ENCODE peak calls at places on chromosome 1, in five cellular contexts. One of them, this sample, is unnamed.

GRCh38 chr1:25579947-25580309 is 36.5 kb downstream of the LDLRAP1 start:
- DNase-seq in SK-N-SH: peak; percentile 58
- DNase-seq in H1: no peak
- DNase-seq in K562: no peak
- DNase-seq in HCT116: no peak
- DNase-seq in this sample: no peak

GRCh38 chr1:27522148-27522859 is 32.3 kb upstream of the WASF2 start:
- DNase-seq in SK-N-SH: no peak
- DNase-seq in H1: no peak
- DNase-seq in K562: no peak
- DNase-seq in HCT116: no peak
- DNase-seq in this sample: peak; percentile 67

GRCh38 chr1:208006258-208006920 is 95.5 kb upstream of the CD34 start:
- DNase-seq in SK-N-SH: no peak
- DNase-seq in H1: no peak
- DNase-seq in K562: no peak
- DNase-seq in HCT116: no peak
- DNase-seq in this sample: no peak

GRCh38 chr1:227897704-227898438 is 49.9 kb downstream of the WNT9A start:
- DNase-seq in SK-N-SH: no peak
- DNase-seq in H1: no peak
- DNase-seq in K562: no peak
- DNase-seq in HCT116: no peak
- DNase-seq in this sample: no peak

GRCh38 chr1:214446772-214447556 is 104.4 kb downstream of the PTPN14 start:
- DNase-seq in SK-N-SH: peak; percentile 42
- DNase-seq in H1: peak; percentile 82
- DNase-seq in K562: no peak
- DNase-seq in HCT116: peak; percentile 93
- DNase-seq in this sample: peak; percentile 85

GRCh38 chr1:55894521-55894920 is 679.4 kb upstream of the USP24 start:
- DNase-seq in SK-N-SH: no peak
- DNase-seq in H1: no peak
- DNase-seq in K562: no peak
- DNase-seq in HCT116: no peak
- DNase-seq in this sample: no peak

GRCh38 chr1:172678990-172679772 is 20.3 kb downstream of the FASLG start:
- DNase-seq in SK-N-SH: no peak
- DNase-seq in H1: no peak
- DNase-seq in K562: peak; percentile 39
- DNase-seq in HCT116: no peak
- DNase-seq in this sample: no peak

GRCh38 chr1:77010937-77011336 is 143.7 kb downstream of the ST6GALNAC5 start:
- DNase-seq in SK-N-SH: no peak
- DNase-seq in H1: no peak
- DNase-seq in K562: no peak
- DNase-seq in HCT116: no peak
- DNase-seq in this sample: no peak

GRCh38 chr1:207241164-207241934 is 80.1 kb upstream of the CD55 start:
- DNase-seq in SK-N-SH: no peak
- DNase-seq in H1: no peak
- DNase-seq in K562: no peak
- DNase-seq in HCT116: no peak
- DNase-seq in this sample: peak; percentile 89

GRCh38 chr1:211198111-211198510 is 61.1 kb upstream of the RCOR3 start:
- DNase-seq in SK-N-SH: no peak
- DNase-seq in H1: no peak
- DNase-seq in K562: no peak
- DNase-seq in HCT116: no peak
- DNase-seq in this sample: no peak

GRCh38 chr1:172397221-172397620 is 23.3 kb upstream of the C1orf105 start:
- DNase-seq in SK-N-SH: no peak
- DNase-seq in H1: no peak
- DNase-seq in K562: no peak
- DNase-seq in HCT116: no peak
- DNase-seq in this sample: no peak

GRCh38 chr1:67850611-67851075 is 17.4 kb upstream of the GNG12 start:
- DNase-seq in SK-N-SH: no peak
- DNase-seq in H1: no peak
- DNase-seq in K562: peak; percentile 66
- DNase-seq in HCT116: peak; percentile 69
- DNase-seq in this sample: no peak

GRCh38 chr1:60970081-60970509 is 112.3 kb upstream of the NFIA start:
- DNase-seq in SK-N-SH: peak; percentile 50
- DNase-seq in H1: no peak
- DNase-seq in K562: peak; percentile 52
- DNase-seq in HCT116: no peak
- DNase-seq in this sample: peak; percentile 24

GRCh38 chr1:4079815-4080214 is 179.7 kb upstream of the C1orf174 start:
- DNase-seq in SK-N-SH: no peak
- DNase-seq in H1: no peak
- DNase-seq in K562: no peak
- DNase-seq in HCT116: no peak
- DNase-seq in this sample: no peak

GRCh38 chr1:53346007-53346813 is 18.3 kb upstream of the LRP8 start:
- DNase-seq in SK-N-SH: peak; percentile 68
- DNase-seq in H1: no peak
- DNase-seq in K562: no peak
- DNase-seq in HCT116: no peak
- DNase-seq in this sample: no peak

GRCh38 chr1:228647523-228648444 is 87.5 kb upstream of the RHOU start:
- DNase-seq in SK-N-SH: peak; percentile 63
- DNase-seq in H1: peak; percentile 15
- DNase-seq in K562: peak; percentile 25
- DNase-seq in HCT116: peak; percentile 78
- DNase-seq in this sample: peak; percentile 72

GRCh38 chr1:58941471-58942289 is 157.8 kb upstream of the JUN start:
- DNase-seq in SK-N-SH: no peak
- DNase-seq in H1: no peak
- DNase-seq in K562: no peak
- DNase-seq in HCT116: no peak
- DNase-seq in this sample: peak; percentile 36

GRCh38 chr1:19232526-19232851 is 18.8 kb downstream of the EMC1 start:
- DNase-seq in SK-N-SH: no peak
- DNase-seq in H1: no peak
- DNase-seq in K562: no peak
- DNase-seq in HCT116: no peak
- DNase-seq in this sample: peak; percentile 25

GRCh38 chr1:77514871-77515776 is 167.3 kb downstream of the ZZZ3 start:
- DNase-seq in SK-N-SH: no peak
- DNase-seq in H1: peak; percentile 56
- DNase-seq in K562: peak; percentile 23
- DNase-seq in HCT116: peak; percentile 24
- DNase-seq in this sample: peak; percentile 31

GRCh38 chr1:58249371-58249728 is 297.2 kb downstream of the OMA1 start:
- DNase-seq in SK-N-SH: no peak
- DNase-seq in H1: no peak
- DNase-seq in K562: no peak
- DNase-seq in HCT116: no peak
- DNase-seq in this sample: no peak

GRCh38 chr1:97943354-97943753 is 22.5 kb upstream of the DPYD start:
- DNase-seq in SK-N-SH: peak; percentile 55
- DNase-seq in H1: no peak
- DNase-seq in K562: no peak
- DNase-seq in HCT116: no peak
- DNase-seq in this sample: no peak

GRCh38 chr1:244354810-244355278 is 96.9 kb downstream of the ADSS2 start:
- DNase-seq in SK-N-SH: no peak
- DNase-seq in H1: no peak
- DNase-seq in K562: peak; percentile 84
- DNase-seq in HCT116: no peak
- DNase-seq in this sample: no peak

GRCh38 chr1:154736840-154737239 is 128.9 kb upstream of the ADAR start:
- DNase-seq in SK-N-SH: no peak
- DNase-seq in H1: no peak
- DNase-seq in K562: peak; percentile 55
- DNase-seq in HCT116: no peak
- DNase-seq in this sample: no peak

GRCh38 chr1:107964397-107965111 is 426 bp downstream of the VAV3 start:
- DNase-seq in SK-N-SH: peak; percentile 7
- DNase-seq in H1: no peak
- DNase-seq in K562: no peak
- DNase-seq in HCT116: no peak
- DNase-seq in this sample: no peak

GRCh38 chr1:61655453-61655852 is 69.5 kb downstream of the TM2D1 start:
- DNase-seq in SK-N-SH: no peak
- DNase-seq in H1: no peak
- DNase-seq in K562: no peak
- DNase-seq in HCT116: no peak
- DNase-seq in this sample: no peak

GRCh38 chr1:16993521-16994038 is 13.2 kb upstream of the MFAP2 start:
- DNase-seq in SK-N-SH: no peak
- DNase-seq in H1: no peak
- DNase-seq in K562: no peak
- DNase-seq in HCT116: no peak
- DNase-seq in this sample: no peak

GRCh38 chr1:2639607-2640521 is 7.0 kb upstream of the MMEL1 start:
- DNase-seq in SK-N-SH: no peak
- DNase-seq in H1: no peak
- DNase-seq in K562: no peak
- DNase-seq in HCT116: no peak
- DNase-seq in this sample: no peak

GRCh38 chr1:211183924-211184323 is 50.0 kb upstream of the KCNH1 start:
- DNase-seq in SK-N-SH: no peak
- DNase-seq in H1: no peak
- DNase-seq in K562: no peak
- DNase-seq in HCT116: no peak
- DNase-seq in this sample: no peak

GRCh38 chr1:205435904-205436573 is 14.2 kb upstream of the LEMD1 start:
- DNase-seq in SK-N-SH: no peak
- DNase-seq in H1: no peak
- DNase-seq in K562: no peak
- DNase-seq in HCT116: no peak
- DNase-seq in this sample: no peak

GRCh38 chr1:220887202-220887867 is 8.1 kb downstream of the HLX start:
- DNase-seq in SK-N-SH: peak; percentile 73
- DNase-seq in H1: no peak
- DNase-seq in K562: no peak
- DNase-seq in HCT116: no peak
- DNase-seq in this sample: no peak

GRCh38 chr1:204528677-204529076 is 12.5 kb downstream of the MDM4 start:
- DNase-seq in SK-N-SH: no peak
- DNase-seq in H1: no peak
- DNase-seq in K562: no peak
- DNase-seq in HCT116: no peak
- DNase-seq in this sample: no peak

GRCh38 chr1:15154480-15155036 is 1.0 kb downstream of the TMEM51 start:
- DNase-seq in SK-N-SH: peak; percentile 69
- DNase-seq in H1: no peak
- DNase-seq in K562: no peak
- DNase-seq in HCT116: no peak
- DNase-seq in this sample: no peak

GRCh38 chr1:84254703-84255238 is 46.7 kb upstream of the SAMD13 start:
- DNase-seq in SK-N-SH: no peak
- DNase-seq in H1: no peak
- DNase-seq in K562: no peak
- DNase-seq in HCT116: no peak
- DNase-seq in this sample: no peak

GRCh38 chr1:6248798-6249731 is 5.1 kb downstream of the HES3 start:
- DNase-seq in SK-N-SH: no peak
- DNase-seq in H1: no peak
- DNase-seq in K562: peak; percentile 65
- DNase-seq in HCT116: peak; percentile 41
- DNase-seq in this sample: no peak
- TF ChIP-seq YY1 in SK-N-SH: no peak
- TF ChIP-seq YY1 in H1: no peak
- TF ChIP-seq YY1 in K562: no peak
- TF ChIP-seq YY1 in HCT116: no peak
- TF ChIP-seq YY1 in this sample: no peak

DNA sequence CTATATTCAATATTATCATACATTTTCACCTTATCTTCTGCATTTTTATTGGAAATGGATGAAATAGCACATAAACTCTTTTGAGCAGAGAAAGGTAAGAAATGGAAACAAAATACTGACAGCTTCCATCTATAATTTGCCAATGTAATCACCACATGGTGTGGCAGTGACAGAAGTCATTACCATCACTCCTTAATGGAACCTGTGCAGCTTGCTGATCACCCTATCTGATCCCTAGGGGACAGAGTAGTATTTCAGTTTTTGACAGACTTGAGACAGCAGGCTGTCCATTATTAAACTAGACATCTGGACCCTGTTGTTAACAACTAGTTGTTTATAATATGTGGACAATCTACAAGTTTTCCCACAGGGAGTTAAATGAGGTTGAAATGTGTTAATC is 9.3 kb downstream of the KCNT2 start:
- DNase-seq in SK-N-SH: peak; percentile 16
- DNase-seq in H1: no peak
- DNase-seq in K562: no peak
- DNase-seq in HCT116: no peak
- DNase-seq in this sample: no peak
- TF ChIP-seq YY1 in SK-N-SH: no peak
- TF ChIP-seq YY1 in H1: no peak
- TF ChIP-seq YY1 in K562: no peak
- TF ChIP-seq YY1 in HCT116: no peak
- TF ChIP-seq YY1 in this sample: no peak

DNA sequence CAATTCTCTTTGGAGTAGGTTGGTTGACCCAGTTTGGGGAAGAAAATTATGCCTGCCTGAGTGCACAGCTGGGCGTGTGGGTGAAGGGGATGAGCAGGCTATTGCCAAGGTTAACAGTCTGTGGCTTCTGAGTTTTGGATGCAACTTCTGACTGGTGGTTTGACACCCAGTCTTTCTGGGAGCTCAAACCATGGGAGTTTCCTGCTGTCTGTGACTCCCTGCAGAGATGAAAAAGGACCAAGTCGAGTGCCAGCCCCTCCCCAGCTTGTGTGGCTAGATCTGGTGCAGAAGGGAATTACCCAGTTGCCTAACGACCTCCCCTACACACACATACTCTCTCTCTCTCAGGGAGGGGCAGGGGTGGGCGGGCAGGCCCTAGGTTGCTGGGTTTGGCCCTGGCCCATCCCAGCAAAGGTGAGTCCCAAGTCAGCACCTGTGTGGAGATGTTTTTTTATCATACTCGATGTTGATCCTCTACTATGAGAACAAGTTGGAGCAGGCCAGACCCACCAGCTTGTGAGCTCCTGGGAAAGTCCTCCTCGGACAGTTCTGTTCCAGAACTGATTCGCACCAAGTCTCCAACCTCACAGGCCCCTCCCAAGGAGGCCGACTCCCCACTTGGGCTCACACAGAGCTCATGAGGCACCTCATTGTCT is 28.2 kb downstream of the PKP1 start:
- DNase-seq in SK-N-SH: no peak
- DNase-seq in H1: no peak
- DNase-seq in K562: no peak
- DNase-seq in HCT116: no peak
- DNase-seq in this sample: no peak
- TF ChIP-seq YY1 in SK-N-SH: no peak
- TF ChIP-seq YY1 in H1: no peak
- TF ChIP-seq YY1 in K562: no peak
- TF ChIP-seq YY1 in HCT116: no peak
- TF ChIP-seq YY1 in this sample: no peak

DNA sequence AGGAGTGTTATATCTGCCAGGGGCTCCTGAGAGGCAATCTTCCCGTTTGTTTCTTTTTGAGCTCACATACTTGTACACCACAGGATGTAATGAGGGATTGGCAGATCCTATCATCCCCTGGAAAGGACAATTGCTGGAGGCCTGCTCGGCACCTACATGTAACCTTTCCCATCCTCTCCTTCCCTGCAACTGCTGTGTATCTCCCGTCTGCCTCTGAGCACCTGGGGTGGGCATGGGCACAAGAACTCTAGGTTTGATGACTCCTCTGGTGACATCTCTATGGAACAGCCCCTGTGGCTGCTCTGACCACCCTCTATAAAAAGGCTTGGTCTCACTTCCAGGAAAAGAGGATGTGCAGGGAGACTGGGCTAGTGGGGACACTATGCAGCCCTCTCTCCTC is 25.0 kb upstream of the SMIM12 start:
- DNase-seq in SK-N-SH: no peak
- DNase-seq in H1: no peak
- DNase-seq in K562: no peak
- DNase-seq in HCT116: no peak
- DNase-seq in this sample: no peak
- TF ChIP-seq YY1 in SK-N-SH: no peak
- TF ChIP-seq YY1 in H1: no peak
- TF ChIP-seq YY1 in K562: no peak
- TF ChIP-seq YY1 in HCT116: no peak
- TF ChIP-seq YY1 in this sample: no peak

This sample was measured in HepG2.